ENCODE peak calls at places on chromosomes 5 and 9, in ten cellular contexts. One of them, this sample, is unnamed.

GRCh38 chr5:10760033-10760975 is 730 bp downstream of the DAP start:
- DNase-seq in frontal cortex: peak
- DNase-seq in NCI-H1417 treated with DMSO at 0.1 percent for 48 hours: no peak
- DNase-seq in kidney tubule cell: peak
- DNase-seq in left ventricle myocardium inferior: peak
- DNase-seq in KBM-7: peak
- DNase-seq in neural crest cell: peak
- DNase-seq in NCI-H460: peak
- DNase-seq in NCI-H1694: peak
- DNase-seq in ELR: peak
- DNase-seq in this sample: peak

GRCh38 chr9:84207443-84208032 is 133.0 kb downstream of the SLC28A3 start:
- DNase-seq in frontal cortex: peak
- DNase-seq in NCI-H1417 treated with DMSO at 0.1 percent for 48 hours: no peak
- DNase-seq in kidney tubule cell: no peak
- DNase-seq in left ventricle myocardium inferior: no peak
- DNase-seq in KBM-7: no peak
- DNase-seq in neural crest cell: no peak
- DNase-seq in NCI-H460: no peak
- DNase-seq in NCI-H1694: peak
- DNase-seq in ELR: no peak
- DNase-seq in this sample: no peak

GRCh38 chr9:81141952-81142351 is 547.4 kb downstream of the TLE1 start:
- DNase-seq in frontal cortex: no peak
- DNase-seq in NCI-H1417 treated with DMSO at 0.1 percent for 48 hours: no peak
- DNase-seq in kidney tubule cell: no peak
- DNase-seq in left ventricle myocardium inferior: no peak
- DNase-seq in KBM-7: no peak
- DNase-seq in neural crest cell: no peak
- DNase-seq in NCI-H460: no peak
- DNase-seq in NCI-H1694: no peak
- DNase-seq in ELR: no peak
- DNase-seq in this sample: no peak

GRCh38 chr9:86902606-86903460 is 44.5 kb downstream of the GAS1 start:
- DNase-seq in frontal cortex: no peak
- DNase-seq in NCI-H1417 treated with DMSO at 0.1 percent for 48 hours: no peak
- DNase-seq in kidney tubule cell: peak
- DNase-seq in left ventricle myocardium inferior: no peak
- DNase-seq in KBM-7: no peak
- DNase-seq in neural crest cell: peak
- DNase-seq in NCI-H460: no peak
- DNase-seq in NCI-H1694: no peak
- DNase-seq in ELR: no peak
- DNase-seq in this sample: no peak

GRCh38 chr5:96149546-96149945 is 187.9 kb upstream of the ELL2 start:
- DNase-seq in frontal cortex: no peak
- DNase-seq in NCI-H1417 treated with DMSO at 0.1 percent for 48 hours: no peak
- DNase-seq in kidney tubule cell: no peak
- DNase-seq in left ventricle myocardium inferior: no peak
- DNase-seq in KBM-7: no peak
- DNase-seq in neural crest cell: no peak
- DNase-seq in NCI-H460: peak
- DNase-seq in NCI-H1694: no peak
- DNase-seq in ELR: peak
- DNase-seq in this sample: no peak

GRCh38 chr5:154273028-154273617 is 82.6 kb downstream of the GALNT10 start:
- DNase-seq in frontal cortex: no peak
- DNase-seq in NCI-H1417 treated with DMSO at 0.1 percent for 48 hours: no peak
- DNase-seq in kidney tubule cell: peak
- DNase-seq in left ventricle myocardium inferior: no peak
- DNase-seq in KBM-7: peak
- DNase-seq in neural crest cell: no peak
- DNase-seq in NCI-H460: no peak
- DNase-seq in NCI-H1694: no peak
- DNase-seq in ELR: peak
- DNase-seq in this sample: no peak

GRCh38 chr5:131609774-131610173 is 25.3 kb downstream of the RAPGEF6 start:
- DNase-seq in frontal cortex: no peak
- DNase-seq in NCI-H1417 treated with DMSO at 0.1 percent for 48 hours: no peak
- DNase-seq in kidney tubule cell: peak
- DNase-seq in left ventricle myocardium inferior: no peak
- DNase-seq in KBM-7: no peak
- DNase-seq in neural crest cell: no peak
- DNase-seq in NCI-H460: no peak
- DNase-seq in NCI-H1694: no peak
- DNase-seq in ELR: no peak
- DNase-seq in this sample: no peak

GRCh38 chr5:60207031-60207430 is 313.5 kb upstream of the PDE4D start:
- DNase-seq in frontal cortex: no peak
- DNase-seq in NCI-H1417 treated with DMSO at 0.1 percent for 48 hours: no peak
- DNase-seq in kidney tubule cell: no peak
- DNase-seq in left ventricle myocardium inferior: no peak
- DNase-seq in KBM-7: no peak
- DNase-seq in neural crest cell: no peak
- DNase-seq in NCI-H460: no peak
- DNase-seq in NCI-H1694: no peak
- DNase-seq in ELR: no peak
- DNase-seq in this sample: no peak

GRCh38 chr5:168365581-168366081 is 74.2 kb downstream of the WWC1 start:
- DNase-seq in frontal cortex: no peak
- DNase-seq in NCI-H1417 treated with DMSO at 0.1 percent for 48 hours: no peak
- DNase-seq in kidney tubule cell: peak
- DNase-seq in left ventricle myocardium inferior: no peak
- DNase-seq in KBM-7: no peak
- DNase-seq in neural crest cell: no peak
- DNase-seq in NCI-H460: no peak
- DNase-seq in NCI-H1694: no peak
- DNase-seq in ELR: no peak
- DNase-seq in this sample: no peak

GRCh38 chr5:72280655-72281069 is 39.4 kb downstream of the MRPS27 start:
- DNase-seq in frontal cortex: peak
- DNase-seq in NCI-H1417 treated with DMSO at 0.1 percent for 48 hours: no peak
- DNase-seq in kidney tubule cell: peak
- DNase-seq in left ventricle myocardium inferior: no peak
- DNase-seq in KBM-7: no peak
- DNase-seq in neural crest cell: no peak
- DNase-seq in NCI-H460: peak
- DNase-seq in NCI-H1694: peak
- DNase-seq in ELR: peak
- DNase-seq in this sample: no peak

GRCh38 chr5:161263186-161263585 is 283.3 kb downstream of the GABRB2 start:
- DNase-seq in frontal cortex: no peak
- DNase-seq in NCI-H1417 treated with DMSO at 0.1 percent for 48 hours: no peak
- DNase-seq in kidney tubule cell: no peak
- DNase-seq in left ventricle myocardium inferior: no peak
- DNase-seq in KBM-7: no peak
- DNase-seq in neural crest cell: no peak
- DNase-seq in NCI-H460: no peak
- DNase-seq in NCI-H1694: no peak
- DNase-seq in ELR: no peak
- DNase-seq in this sample: no peak

GRCh38 chr9:91180930-91181268 is 180.8 kb downstream of the AUH start:
- DNase-seq in frontal cortex: no peak
- DNase-seq in NCI-H1417 treated with DMSO at 0.1 percent for 48 hours: no peak
- DNase-seq in kidney tubule cell: no peak
- DNase-seq in left ventricle myocardium inferior: no peak
- DNase-seq in KBM-7: no peak
- DNase-seq in neural crest cell: no peak
- DNase-seq in NCI-H460: no peak
- DNase-seq in NCI-H1694: no peak
- DNase-seq in ELR: no peak
- DNase-seq in this sample: no peak

GRCh38 chr5:9363026-9363793 is 182.7 kb downstream of the SEMA5A start:
- DNase-seq in frontal cortex: no peak
- DNase-seq in NCI-H1417 treated with DMSO at 0.1 percent for 48 hours: no peak
- DNase-seq in kidney tubule cell: no peak
- DNase-seq in left ventricle myocardium inferior: no peak
- DNase-seq in KBM-7: no peak
- DNase-seq in neural crest cell: no peak
- DNase-seq in NCI-H460: no peak
- DNase-seq in NCI-H1694: no peak
- DNase-seq in ELR: no peak
- DNase-seq in this sample: no peak

GRCh38 chr5:77174526-77174925 is 36.0 kb upstream of the PDE8B start:
- DNase-seq in frontal cortex: no peak
- DNase-seq in NCI-H1417 treated with DMSO at 0.1 percent for 48 hours: no peak
- DNase-seq in kidney tubule cell: no peak
- DNase-seq in left ventricle myocardium inferior: no peak
- DNase-seq in KBM-7: no peak
- DNase-seq in neural crest cell: no peak
- DNase-seq in NCI-H460: no peak
- DNase-seq in NCI-H1694: no peak
- DNase-seq in ELR: no peak
- DNase-seq in this sample: no peak

GRCh38 chr9:2628926-2629325 is 7.3 kb downstream of the VLDLR start:
- DNase-seq in frontal cortex: no peak
- DNase-seq in NCI-H1417 treated with DMSO at 0.1 percent for 48 hours: no peak
- DNase-seq in kidney tubule cell: no peak
- DNase-seq in left ventricle myocardium inferior: no peak
- DNase-seq in KBM-7: no peak
- DNase-seq in neural crest cell: no peak
- DNase-seq in NCI-H460: no peak
- DNase-seq in NCI-H1694: no peak
- DNase-seq in ELR: no peak
- DNase-seq in this sample: no peak

GRCh38 chr5:33470544-33470943 is 29.8 kb downstream of the TARS1 start:
- DNase-seq in frontal cortex: peak
- DNase-seq in NCI-H1417 treated with DMSO at 0.1 percent for 48 hours: no peak
- DNase-seq in kidney tubule cell: peak
- DNase-seq in left ventricle myocardium inferior: no peak
- DNase-seq in KBM-7: peak
- DNase-seq in neural crest cell: no peak
- DNase-seq in NCI-H460: peak
- DNase-seq in NCI-H1694: peak
- DNase-seq in ELR: no peak
- DNase-seq in this sample: no peak

GRCh38 chr9:24464321-24464951 is 81.3 kb downstream of the IZUMO3 start:
- DNase-seq in frontal cortex: no peak
- DNase-seq in NCI-H1417 treated with DMSO at 0.1 percent for 48 hours: no peak
- DNase-seq in kidney tubule cell: peak
- DNase-seq in left ventricle myocardium inferior: no peak
- DNase-seq in KBM-7: no peak
- DNase-seq in neural crest cell: no peak
- DNase-seq in NCI-H460: no peak
- DNase-seq in NCI-H1694: no peak
- DNase-seq in ELR: no peak
- DNase-seq in this sample: no peak

GRCh38 chr5:111061618-111062017 is 9.9 kb upstream of the TSLP start:
- DNase-seq in frontal cortex: no peak
- DNase-seq in NCI-H1417 treated with DMSO at 0.1 percent for 48 hours: no peak
- DNase-seq in kidney tubule cell: no peak
- DNase-seq in left ventricle myocardium inferior: no peak
- DNase-seq in KBM-7: no peak
- DNase-seq in neural crest cell: no peak
- DNase-seq in NCI-H460: no peak
- DNase-seq in NCI-H1694: no peak
- DNase-seq in ELR: peak
- DNase-seq in this sample: no peak

GRCh38 chr5:35717718-35718117 is 100.1 kb downstream of the SPEF2 start:
- DNase-seq in frontal cortex: no peak
- DNase-seq in NCI-H1417 treated with DMSO at 0.1 percent for 48 hours: no peak
- DNase-seq in kidney tubule cell: no peak
- DNase-seq in left ventricle myocardium inferior: no peak
- DNase-seq in KBM-7: no peak
- DNase-seq in neural crest cell: no peak
- DNase-seq in NCI-H460: no peak
- DNase-seq in NCI-H1694: no peak
- DNase-seq in ELR: no peak
- DNase-seq in this sample: no peak

GRCh38 chr9:132472599-132472998 is 62.6 kb downstream of the CFAP77 start:
- DNase-seq in frontal cortex: no peak
- DNase-seq in NCI-H1417 treated with DMSO at 0.1 percent for 48 hours: no peak
- DNase-seq in kidney tubule cell: no peak
- DNase-seq in left ventricle myocardium inferior: no peak
- DNase-seq in KBM-7: no peak
- DNase-seq in neural crest cell: no peak
- DNase-seq in NCI-H460: no peak
- DNase-seq in NCI-H1694: no peak
- DNase-seq in ELR: no peak
- DNase-seq in this sample: no peak

GRCh38 chr9:82599550-82599949 is 463.4 kb downstream of the RASEF start:
- DNase-seq in frontal cortex: no peak
- DNase-seq in NCI-H1417 treated with DMSO at 0.1 percent for 48 hours: no peak
- DNase-seq in kidney tubule cell: no peak
- DNase-seq in left ventricle myocardium inferior: no peak
- DNase-seq in KBM-7: no peak
- DNase-seq in neural crest cell: no peak
- DNase-seq in NCI-H460: no peak
- DNase-seq in NCI-H1694: no peak
- DNase-seq in ELR: no peak
- DNase-seq in this sample: no peak

GRCh38 chr5:159956074-159956473 is 39.8 kb downstream of the ADRA1B start:
- DNase-seq in frontal cortex: no peak
- DNase-seq in NCI-H1417 treated with DMSO at 0.1 percent for 48 hours: no peak
- DNase-seq in kidney tubule cell: no peak
- DNase-seq in left ventricle myocardium inferior: no peak
- DNase-seq in KBM-7: no peak
- DNase-seq in neural crest cell: no peak
- DNase-seq in NCI-H460: no peak
- DNase-seq in NCI-H1694: no peak
- DNase-seq in ELR: no peak
- DNase-seq in this sample: no peak

This sample was measured in LoVo.